ENCODE peak calls at places on chromosomes 13 and 19, in six cellular contexts. D, U, X, R, Y and Q are unnamed samples.

GRCh38 chr19:54448774-54449700 is at the start of gene LENG8:
- DNase-seq in D (peak; percentile 97), Y (peak; percentile 98), R (peak; percentile 99), X (peak; percentile 97), U (peak; percentile 94), Q (peak; percentile 98)

GRCh38 chr13:43942301-43942700 is 62.6 kb downstream of the LACC1 start:
- DNase-seq in U (no peak), D (no peak), Y (no peak), X (no peak), R (no peak), Q (no peak)

GRCh38 chr19:38183227-38183914 is 40.7 kb downstream of the DPF1 start:
- DNase-seq in R (no peak), Y (no peak), U (peak; percentile 88), X (no peak), D (no peak), Q (no peak)

GRCh38 chr13:30850204-30850866 is 55.7 kb upstream of the MEDAG start:
- DNase-seq in U (no peak), D (no peak), R (no peak), Y (no peak), X (no peak), Q (no peak)

GRCh38 chr13:58884353-58884752 is 1252.8 kb downstream of the PCDH17 start:
- DNase-seq in U (no peak), X (no peak), Y (no peak), R (no peak), D (no peak), Q (no peak)

GRCh38 chr19:38526430-38526829 is 91.3 kb downstream of the MAP4K1 start:
- DNase-seq in R (no peak), X (no peak), Y (no peak), U (no peak), D (no peak), Q (no peak)

GRCh38 chr19:23093832-23094231 is 23.0 kb upstream of the ZNF730 start:
- DNase-seq in U (no peak), Y (no peak), D (no peak), X (no peak), R (no peak), Q (no peak)

GRCh38 chr13:44470623-44471562 is 97.3 kb downstream of the SERP2 start:
- DNase-seq in Y (no peak), U (peak; percentile 5), R (no peak), D (no peak), X (no peak), Q (no peak)

GRCh38 chr13:31245974-31246373 is 46.2 kb downstream of the B3GLCT start:
- DNase-seq in Y (no peak), X (no peak), U (no peak), R (no peak), D (no peak), Q (no peak)

GRCh38 chr13:28485551-28485950 is 9.4 kb downstream of the FLT1 start:
- DNase-seq in R (no peak), X (no peak), D (no peak), Y (no peak), U (no peak), Q (no peak)

GRCh38 chr13:108575430-108575829 is 54.0 kb upstream of the MYO16 start:
- DNase-seq in R (no peak), U (no peak), D (no peak), X (no peak), Y (no peak), Q (no peak)

GRCh38 chr19:22263121-22263520 is 23.1 kb upstream of the ZNF729 start:
- DNase-seq in R (no peak), Y (no peak), X (no peak), U (no peak), D (no peak), Q (no peak)

GRCh38 chr19:43872547-43873336 is 45.6 kb downstream of the ZNF283 start:
- DNase-seq in D (no peak), Y (no peak), X (no peak), R (no peak), U (no peak), Q (no peak)

GRCh38 chr13:54513254-54513653 is 1484.6 kb downstream of the OLFM4 start:
- DNase-seq in R (no peak), X (no peak), D (no peak), Y (no peak), U (no peak), Q (no peak)

DNA sequence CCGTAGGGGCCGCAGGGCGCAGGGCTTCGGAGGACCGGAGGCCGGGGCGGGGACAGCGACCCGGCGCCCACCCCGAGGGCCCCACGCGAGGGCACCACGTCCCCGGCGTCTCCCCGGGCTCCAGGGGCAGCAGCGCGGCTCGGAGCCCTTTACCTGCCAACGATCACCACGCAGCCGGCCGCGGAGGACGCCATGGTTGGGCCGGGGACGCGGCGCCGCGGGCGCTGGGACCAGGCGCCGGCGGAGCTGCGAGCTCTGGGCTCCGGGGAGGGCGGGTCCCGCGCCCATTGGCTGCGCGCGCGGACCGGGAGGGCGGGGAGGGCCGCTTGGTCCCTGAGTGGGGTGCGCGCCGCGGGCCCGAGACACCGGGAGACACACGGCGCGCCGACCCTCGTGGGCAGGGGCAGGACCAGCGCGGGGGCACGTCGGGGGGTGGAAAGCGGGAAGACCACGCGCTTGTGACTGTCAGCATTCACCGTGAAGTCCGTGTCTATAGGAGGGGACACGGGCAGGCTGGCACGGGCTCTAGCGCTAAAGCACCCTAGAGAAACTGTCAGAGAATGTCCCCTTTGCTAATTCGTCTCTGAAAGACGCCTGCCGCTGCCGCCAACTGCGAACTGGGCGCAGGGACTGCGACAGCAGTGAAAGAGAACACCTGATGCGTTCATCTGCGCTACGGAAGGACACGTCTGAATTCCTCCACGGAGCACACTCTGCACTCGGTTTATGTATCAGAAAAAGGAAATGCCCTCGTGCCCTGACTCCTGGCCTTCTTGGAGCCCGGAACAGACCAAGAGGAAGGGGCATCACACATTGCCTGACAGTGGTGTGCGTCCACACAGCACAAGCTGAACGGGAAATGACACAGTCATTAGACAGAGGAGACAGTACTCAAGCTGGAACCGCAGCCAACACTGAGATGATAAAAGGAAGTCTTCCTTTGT is at the start of gene CRYL1:
- DNase-seq in Y (peak; percentile 71), R (peak; percentile 71), X (peak; percentile 61), U (peak; percentile 88), D (peak; percentile 79), Q (peak; percentile 46)
- TF ChIP-seq POLR2A in Y (peak; percentile 61), R (peak; percentile 49), X (peak; percentile 69), U (peak; percentile 67), D (peak; percentile 33), Q (no peak)

GRCh38 chr13:51452391-51453307 is at the start of gene INTS6:
- DNase-seq in U (peak; percentile 82), Y (peak; percentile 99), D (peak; percentile 99), X (peak; percentile 100), R (peak; percentile 100), Q (peak; percentile 100)
- H3K27ac ChIP-seq in U (peak within 1 kb of the TSS; percentile 96), Y (peak within 1 kb of the TSS; percentile 99), D (peak within 1 kb of the TSS; percentile 99), X (peak within 1 kb of the TSS; percentile 100), R (peak within 1 kb of the TSS; percentile 100), Q (peak within 1 kb of the TSS; percentile 100)

DNA sequence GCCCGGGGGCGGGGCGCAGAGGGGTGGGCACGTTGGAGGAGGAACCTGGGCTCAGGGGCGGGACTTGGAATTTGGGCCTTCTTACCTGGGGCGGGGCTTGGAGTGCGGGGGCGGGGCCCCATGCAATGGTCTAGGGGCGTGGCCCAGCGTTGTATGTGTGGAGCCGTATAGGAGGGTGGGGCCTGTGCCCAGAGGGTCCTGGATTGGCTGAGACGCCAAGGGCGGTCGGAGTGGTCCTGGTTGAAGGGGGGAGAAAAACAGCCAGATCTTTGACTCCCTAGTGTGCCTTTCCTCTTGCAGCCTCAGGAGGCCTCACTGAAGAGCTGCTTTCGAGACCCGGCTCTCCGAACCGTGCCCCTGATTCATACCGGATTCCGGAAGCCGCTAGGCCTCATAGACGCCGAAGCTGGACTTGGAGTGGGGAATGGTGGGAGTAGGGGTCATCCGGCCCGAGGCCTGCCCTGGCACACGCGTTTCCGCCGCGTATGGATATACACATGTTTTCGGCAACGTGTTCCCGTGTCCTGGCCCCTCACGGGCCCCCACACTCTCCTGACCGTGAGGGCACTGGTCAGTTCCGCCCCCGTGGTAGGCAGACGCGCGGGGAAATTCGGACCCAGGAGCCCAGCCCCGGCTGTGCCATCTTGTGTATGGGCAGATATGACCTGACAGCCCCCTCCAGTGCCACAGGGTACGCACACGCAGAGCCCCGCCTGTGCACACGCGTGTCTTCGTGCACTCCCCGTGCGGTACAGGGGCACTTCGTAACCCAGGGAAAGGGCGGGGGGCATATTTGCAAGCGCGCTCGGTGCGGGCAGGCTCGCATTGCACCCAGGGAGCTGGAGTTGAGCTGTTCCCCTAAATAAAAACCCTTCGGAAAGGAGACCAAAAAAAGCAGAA is 661 bp upstream of the PRR12 start:
- DNase-seq in Y (peak; percentile 97), D (peak; percentile 94), R (peak; percentile 98), U (peak; percentile 98), X (peak; percentile 84), Q (peak; percentile 97)
- TF ChIP-seq POLR2A in Y (peak; percentile 72), D (peak; percentile 66), R (peak; percentile 75), U (peak; percentile 97), X (peak; percentile 65), Q (no peak)

GRCh38 chr19:7932276-7932929 is 6.5 kb upstream of the CTXN1 start:
- DNase-seq in U (no peak), R (no peak), Y (no peak), X (no peak), D (peak; percentile 34), Q (no peak)

GRCh38 chr19:7931221-7932061 is 5.5 kb upstream of the CTXN1 start:
- DNase-seq in U (no peak), R (no peak), Y (no peak), X (no peak), D (no peak), Q (no peak)

GRCh38 chr19:7928741-7929701 is 3.1 kb upstream of the CTXN1 start:
- DNase-seq in R (peak; percentile 68), D (peak; percentile 70), U (peak; percentile 72), X (no peak), Y (peak; percentile 51), Q (peak; percentile 81)

GRCh38 chr19:7932930-7933300 is 7.0 kb upstream of the CTXN1 start:
- DNase-seq in Y (no peak), X (no peak), U (no peak), D (no peak), R (no peak), Q (no peak)

GRCh38 chr19:7930765-7931164 is 4.8 kb upstream of the CTXN1 start:
- DNase-seq in X (no peak), D (no peak), U (no peak), Y (no peak), R (no peak), Q (no peak)
- H3K27ac ChIP-seq in X (no peak overlapping the region), D (peak overlapping the region; percentile 84), U (no peak overlapping the region), Y (no peak overlapping the region), R (peak overlapping the region; percentile 90), Q (peak overlapping the region; percentile 83)

DNA sequence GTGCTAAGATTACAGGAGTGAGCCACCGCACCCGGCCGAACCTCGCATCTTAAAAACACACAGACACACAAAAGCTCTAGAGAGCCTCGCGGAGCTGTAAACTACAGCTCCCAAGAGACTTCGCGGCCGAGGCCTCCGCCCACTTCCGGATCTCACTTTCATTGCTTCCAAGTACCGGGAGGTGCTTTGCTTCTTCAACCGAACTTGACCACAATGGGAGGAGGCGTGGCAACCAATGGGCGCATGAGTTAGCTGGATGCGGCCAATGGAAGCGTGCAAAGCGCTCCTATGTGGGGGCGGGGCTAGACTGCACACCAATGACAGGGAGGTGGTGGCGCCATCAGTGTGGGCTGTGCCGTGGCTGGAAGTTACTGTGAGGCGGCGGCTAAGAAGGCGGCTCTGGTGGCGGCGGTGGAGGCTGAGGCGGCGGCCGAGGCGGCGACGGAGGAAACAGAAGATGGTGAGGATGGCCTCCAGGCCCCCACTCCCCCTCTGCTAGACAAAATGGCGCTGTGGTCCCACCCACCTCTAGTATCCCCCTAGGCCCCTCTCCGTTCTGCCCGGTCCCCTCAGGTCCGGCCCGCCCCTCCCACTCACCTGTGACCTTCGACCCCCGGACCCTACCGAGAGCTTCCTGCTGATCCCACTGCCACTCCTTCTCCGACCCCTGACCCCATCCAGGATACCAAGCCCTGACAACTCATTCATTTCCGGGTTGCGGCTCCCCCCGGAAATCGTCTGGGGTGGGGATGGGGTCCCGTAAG is at the start of gene DDA1:
- DNase-seq in X (peak; percentile 100), R (peak; percentile 100), U (peak; percentile 92), Y (peak; percentile 100), D (peak; percentile 99), Q (peak; percentile 100)
- TF ChIP-seq POLR2A in X (peak; percentile 71), R (peak; percentile 71), U (peak; percentile 80), Y (peak; percentile 73), D (peak; percentile 38), Q (no peak)